ENCODE peak calls at places on chromosomes 2 and 18, in nine cellular contexts. L is NCI-H82; B is mammary epithelial cell; E is psoas muscle; J is neural progenitor cell; Z is left ventricle myocardium inferior; C is activated T-helper 1 cell treated with anti-CD3 and anti-CD28 coated beads, Interleukin-2, amount 50 U/mL, for 16 hours; Q is skeletal muscle cell; K is NCI-H2171. D is an unnamed sample.

GRCh38 chr18:26383454-26384270 is 157.4 kb downstream of the TAF4B start:
- DNase-seq in Q (peak; percentile 39), E (no peak), J (peak; percentile 53), C (no peak), Z (no peak), B (peak; percentile 33), K (peak; percentile 2), L (peak; percentile 60), D (peak; percentile 47)

GRCh38 chr18:3062798-3063563 is 50.0 kb upstream of the LPIN2 start:
- DNase-seq in L (peak; percentile 86), K (no peak), E (peak; percentile 59), C (peak; percentile 52), Z (peak; percentile 58), Q (no peak), J (peak; percentile 79), B (peak; percentile 21), D (peak; percentile 53)

GRCh38 chr2:239467956-239468490 is 67.2 kb upstream of the HDAC4 start:
- DNase-seq in E (no peak), K (no peak), C (no peak), L (no peak), Z (no peak), J (no peak), B (no peak), Q (no peak), D (no peak)

GRCh38 chr2:5694016-5694690 is 2.0 kb downstream of the SOX11 start:
- DNase-seq in E (no peak), Q (no peak), B (no peak), K (peak; percentile 72), Z (no peak), L (peak; percentile 79), J (peak; percentile 83), C (no peak), D (peak; percentile 35)

GRCh38 chr18:3207565-3207964 is 12.2 kb downstream of the MYOM1 start:
- DNase-seq in E (peak; percentile 24), K (no peak), Q (no peak), C (no peak), L (no peak), Z (no peak), J (no peak), B (peak; percentile 68), D (no peak)

GRCh38 chr2:214069254-214069653 is 341.6 kb upstream of the VWC2L start:
- DNase-seq in E (no peak), L (peak; percentile 81), J (no peak), K (no peak), Q (peak; percentile 77), B (peak; percentile 94), C (no peak), Z (no peak), D (no peak)

GRCh38 chr2:154402138-154402714 is 296.3 kb upstream of the KCNJ3 start:
- DNase-seq in C (no peak), Q (peak; percentile 1), Z (no peak), E (no peak), J (peak; percentile 39), K (peak; percentile 24), L (peak; percentile 64), B (peak; percentile 20), D (peak; percentile 16)

GRCh38 chr2:183248866-183249567 is 124.8 kb downstream of the NUP35 start:
- DNase-seq in K (peak; percentile 30), E (no peak), Z (no peak), C (no peak), Q (no peak), L (peak; percentile 75), B (peak; percentile 42), J (peak; percentile 27), D (peak; percentile 30)

GRCh38 chr18:9647496-9648323 is 33.4 kb upstream of the PPP4R1 start:
- DNase-seq in L (no peak), E (no peak), C (no peak), Z (no peak), J (no peak), K (no peak), Q (no peak), B (peak; percentile 57), D (no peak)

GRCh38 chr2:152284398-152284797 is 50.6 kb upstream of the FMNL2 start:
- DNase-seq in B (no peak), J (peak; percentile 13), E (no peak), L (peak; percentile 18), Z (no peak), Q (no peak), K (no peak), C (no peak), D (no peak)

GRCh38 chr2:75098856-75099255 is 100.5 kb downstream of the TACR1 start:
- DNase-seq in E (no peak), J (peak; percentile 62), B (peak; percentile 4), C (no peak), Q (no peak), Z (no peak), L (peak; percentile 59), K (peak; percentile 10), D (no peak)

GRCh38 chr2:85763831-85764230 is 10.0 kb downstream of the ATOH8 start:
- DNase-seq in K (no peak), J (no peak), Q (no peak), E (no peak), B (no peak), Z (no peak), C (no peak), L (peak; percentile 74), D (no peak)

GRCh38 chr2:24909555-24910177 is 10.4 kb downstream of the ADCY3 start:
- DNase-seq in C (no peak), Q (no peak), J (no peak), Z (no peak), L (no peak), E (no peak), K (no peak), B (no peak), D (no peak)

GRCh38 chr2:109242222-109242653 is 113.2 kb downstream of the SH3RF3 start:
- DNase-seq in J (no peak), L (no peak), C (no peak), B (no peak), K (no peak), Q (no peak), E (peak; percentile 46), Z (peak; percentile 42), D (no peak)

GRCh38 chr2:112181571-112182290 is 43.5 kb downstream of the FBLN7 start:
- DNase-seq in J (no peak), Q (no peak), C (peak; percentile 45), K (no peak), B (no peak), L (no peak), Z (no peak), E (no peak), D (peak; percentile 83)

GRCh38 chr18:48929951-48930713 is 20.6 kb downstream of the SMAD7 start:
- DNase-seq in C (no peak), J (peak; percentile 53), K (no peak), E (no peak), L (no peak), B (no peak), Q (no peak), Z (no peak), D (no peak)

GRCh38 chr2:139142252-139142651 is 362.1 kb upstream of the NXPH2 start:
- DNase-seq in E (no peak), L (peak; percentile 11), B (peak; percentile 24), K (no peak), J (peak; percentile 58), C (no peak), Z (no peak), Q (no peak), D (no peak)

GRCh38 chr2:121356058-121356640 is 71.1 kb upstream of the TFCP2L1 start:
- DNase-seq in B (peak; percentile 57), L (peak; percentile 89), K (no peak), Q (peak; percentile 23), Z (no peak), C (no peak), E (no peak), J (peak; percentile 82), D (peak; percentile 72)

GRCh38 chr18:58345064-58345463 is 283.8 kb downstream of the ALPK2 start:
- DNase-seq in E (no peak), J (peak; percentile 77), Q (no peak), K (no peak), C (no peak), L (no peak), B (no peak), Z (no peak), D (no peak)

GRCh38 chr2:172335731-172336130 is 91.7 kb upstream of the ITGA6 start:
- DNase-seq in K (no peak), Z (no peak), C (no peak), J (no peak), Q (no peak), B (no peak), E (no peak), L (peak; percentile 29), D (no peak)

GRCh38 chr2:131394147-131394931 is 30.4 kb upstream of the RAB6D start:
- DNase-seq in C (no peak), Z (no peak), K (no peak), J (peak; percentile 66), B (no peak), Q (no peak), L (peak; percentile 16), E (no peak), D (no peak)

GRCh38 chr2:72887032-72887835 is at the start of gene SPR:
- DNase-seq in K (peak; percentile 66), C (no peak), Q (no peak), L (peak; percentile 78), J (peak; percentile 76), E (peak; percentile 84), B (peak; percentile 74), Z (peak; percentile 85), D (peak; percentile 80)

GRCh38 chr2:210162466-210163124 is 8.6 kb downstream of the KANSL1L start:
- DNase-seq in K (no peak), E (no peak), L (no peak), J (no peak), Q (no peak), B (no peak), Z (no peak), C (no peak), D (no peak)

GRCh38 chr18:55100817-55101457 is 141.7 kb upstream of the CCDC68 start:
- DNase-seq in C (no peak), E (no peak), L (no peak), J (no peak), K (peak; percentile 39), Z (no peak), Q (no peak), B (peak; percentile 73), D (no peak)

GRCh38 chr2:142008135-142008744 is 122.6 kb downstream of the LRP1B start:
- DNase-seq in J (no peak), K (no peak), E (no peak), Q (no peak), Z (no peak), L (no peak), C (no peak), B (no peak), D (no peak)

GRCh38 chr18:75280427-75281280 is 70.1 kb downstream of the TSHZ1 start:
- DNase-seq in Z (no peak), L (no peak), J (no peak), Q (no peak), B (no peak), C (no peak), K (no peak), E (no peak), D (no peak)

GRCh38 chr18:54734059-54734458 is 94.2 kb upstream of the RAB27B start:
- DNase-seq in J (no peak), Q (peak; percentile 87), E (no peak), K (no peak), B (peak; percentile 91), L (no peak), C (no peak), Z (no peak), D (no peak)

GRCh38 chr2:128279786-128280701 is 38.6 kb downstream of the HS6ST1 start:
- DNase-seq in L (no peak), C (no peak), Z (peak; percentile 26), Q (no peak), E (peak; percentile 27), J (no peak), B (no peak), K (no peak), D (no peak)

GRCh38 chr2:60948926-60949579 is 67.7 kb downstream of the REL start:
- DNase-seq in E (no peak), Z (no peak), C (no peak), B (peak; percentile 96), L (no peak), J (no peak), Q (no peak), K (no peak), D (no peak)

GRCh38 chr2:37820471-37820991 is 104.6 kb upstream of the RMDN2 start:
- DNase-seq in K (no peak), Q (no peak), E (no peak), B (no peak), J (no peak), L (no peak), Z (no peak), C (no peak), D (no peak)

GRCh38 chr2:217256261-217256660 is 396.4 kb upstream of the TNP1 start:
- DNase-seq in L (peak; percentile 89), J (peak; percentile 51), K (no peak), B (no peak), Q (no peak), E (no peak), Z (no peak), C (no peak), D (no peak)

D was measured in COR-L47.